ENCODE peak calls at places on chromosomes 13 and 19, in nine cellular contexts. L is psoas muscle; D is IMR-90; R is CD8-positive, alpha-beta T cell; W is thoracic aorta; E is lung; N is body of pancreas; G is tibial nerve; C is hepatocyte. Z is an unnamed sample. For H3K9me3, the result is how much of the 10 kb centered on the place peaks cover.

GRCh38 chr13:95485518-95486144 is 66.9 kb upstream of the CLDN10 start:
- DNase-seq in L (no peak), D (no peak), R (no peak), W (no peak), E (no peak), N (no peak), G (no peak), C (no peak), Z (no peak)

GRCh38 chr13:104011505-104012270 is 945.5 kb upstream of the SLC10A2 start:
- DNase-seq in L (peak), D (no peak), R (no peak), W (no peak), E (no peak), N (peak), G (no peak), C (no peak), Z (no peak)

GRCh38 chr19:47021536-47022139 is 2.0 kb downstream of the NPAS1 start:
- DNase-seq in L (no peak), D (no peak), R (no peak), W (no peak), E (no peak), N (no peak), G (no peak), C (peak), Z (no peak)

GRCh38 chr13:101751488-101751887 is 299.0 kb downstream of the ITGBL1 start:
- DNase-seq in L (no peak), D (peak), R (no peak), W (no peak), E (no peak), N (no peak), G (no peak), C (peak), Z (peak)

GRCh38 chr19:2537544-2537943 is 61.6 kb downstream of the GADD45B start:
- DNase-seq in L (peak), D (no peak), R (no peak), W (no peak), E (no peak), N (no peak), G (no peak), C (no peak), Z (no peak)

GRCh38 chr19:12774588-12775555 is at the start of gene HOOK2:
- DNase-seq in L (no peak), D (no peak), R (no peak), W (no peak), E (peak), N (peak), G (peak), C (peak), Z (no peak)

GRCh38 chr13:71290963-71291937 is 575.8 kb downstream of the DACH1 start:
- DNase-seq in L (no peak), D (peak), R (peak), W (no peak), E (no peak), N (peak), G (peak), C (no peak), Z (peak)

GRCh38 chr19:30692517-30692870 is 320.3 kb downstream of the ZNF536 start:
- DNase-seq in L (no peak), D (no peak), R (no peak), W (no peak), E (no peak), N (no peak), G (no peak), C (no peak), Z (peak)

GRCh38 chr13:113832204-113832603 is 31.7 kb downstream of the GAS6 start:
- DNase-seq in L (peak), D (no peak), R (no peak), W (no peak), E (no peak), N (no peak), G (no peak), C (no peak), Z (no peak)

GRCh38 chr13:41136396-41137031 is 3.9 kb upstream of the KBTBD6 start:
- DNase-seq in L (no peak), D (no peak), R (no peak), W (no peak), E (no peak), N (no peak), G (no peak), C (no peak), Z (no peak)

GRCh38 chr19:40465025-40465780 is at the start of gene BLVRB:
- DNase-seq in L (no peak), D (peak), R (peak), W (no peak), E (no peak), N (no peak), G (peak), C (no peak), Z (peak)

GRCh38 chr19:56333506-56333905 is 18.9 kb upstream of the ZSCAN5A start:
- DNase-seq in L (no peak), D (peak), R (no peak), W (no peak), E (no peak), N (peak), G (peak), C (peak), Z (peak)

GRCh38 chr13:113651511-113652403 is 6.2 kb downstream of the ATP4B start:
- DNase-seq in L (peak), D (no peak), R (no peak), W (no peak), E (no peak), N (peak), G (no peak), C (no peak), Z (no peak)

GRCh38 chr13:40445557-40445990 is 220.9 kb downstream of the FOXO1 start:
- DNase-seq in L (peak), D (no peak), R (no peak), W (no peak), E (no peak), N (peak), G (peak), C (no peak), Z (no peak)

GRCh38 chr13:31351376-31351775 is 151.6 kb downstream of the B3GLCT start:
- DNase-seq in L (no peak), D (no peak), R (no peak), W (no peak), E (no peak), N (no peak), G (no peak), C (no peak), Z (no peak)

GRCh38 chr19:29269641-29270040 is 56.7 kb upstream of the UQCRFS1 start:
- DNase-seq in L (no peak), D (no peak), R (no peak), W (no peak), E (no peak), N (no peak), G (no peak), C (no peak), Z (no peak)

GRCh38 chr19:29524201-29524911 is 1.4 kb upstream of the VSTM2B start:
- DNase-seq in L (peak), D (no peak), R (no peak), W (no peak), E (no peak), N (no peak), G (no peak), C (no peak), Z (no peak)

DNA sequence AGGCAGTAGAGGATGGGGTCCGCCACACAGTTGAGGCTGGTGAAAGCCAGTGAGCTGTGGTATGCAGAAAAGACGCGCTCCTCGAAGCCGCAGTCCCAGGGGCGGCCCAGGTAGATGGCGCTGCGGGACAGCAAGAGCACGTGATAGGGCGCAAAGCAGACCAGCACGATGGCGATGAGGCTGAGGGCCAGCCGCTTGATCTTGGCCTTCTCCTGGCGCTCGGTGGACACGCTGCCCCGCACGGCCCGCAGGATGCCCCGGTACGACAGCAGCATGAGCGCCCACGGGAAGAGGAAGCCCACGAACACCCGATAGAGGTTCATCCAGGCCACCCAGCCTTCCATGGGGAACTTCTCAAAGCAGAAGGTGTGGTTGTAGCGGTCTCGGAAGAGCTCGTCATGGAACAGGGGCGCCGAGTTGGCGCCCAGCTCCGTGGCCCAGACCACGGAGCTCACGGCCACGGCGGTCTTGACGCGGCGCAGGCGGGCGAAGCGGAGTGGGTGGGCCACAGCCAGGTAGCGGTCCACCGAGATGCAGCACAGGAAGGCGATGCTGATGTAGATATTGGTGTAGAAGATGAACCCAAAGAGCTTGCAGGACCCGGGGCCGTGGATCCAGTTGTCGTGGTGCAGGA is 6.5 kb upstream of the OPA3 start:
- DNase-seq in L (peak), D (peak), R (no peak), W (no peak), E (peak), N (peak), G (no peak), C (peak), Z (peak)
- TF ChIP-seq CTCF in L (no peak), D (peak), R (peak), W (no peak), E (no peak), N (peak), G (no peak), C (peak), Z (peak)

DNA sequence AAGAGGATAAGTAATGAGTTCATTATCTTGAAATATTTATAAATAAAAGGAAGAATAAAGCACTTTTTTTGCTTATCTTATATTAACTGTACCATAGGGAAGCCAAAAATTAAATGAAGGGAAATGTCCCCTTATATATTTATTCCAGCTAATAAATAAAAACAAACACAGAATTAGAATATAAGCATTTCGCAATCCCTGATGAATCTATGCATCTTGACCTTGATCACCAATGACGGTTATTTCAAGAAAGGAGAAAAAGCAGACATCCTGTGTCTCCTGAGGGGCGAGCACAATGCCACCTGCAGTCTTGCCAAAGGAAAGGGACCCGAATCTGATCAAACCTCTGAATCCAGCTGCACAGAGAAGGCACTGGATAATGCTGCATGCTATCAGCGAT is 29.3 kb upstream of the IRS2 start:
- DNase-seq in L (no peak), D (no peak), R (no peak), W (no peak), E (no peak), N (no peak), G (no peak), C (no peak), Z (no peak)
- H3K9me3 ChIP-seq in L (under half), D (under half), R (under half), W (under half), E (under half), N (under half), G (under half), C (under half), Z (under half)

GRCh38 chr19:5983367-5983955 is 5.5 kb upstream of the RANBP3 start:
- DNase-seq in L (no peak), D (no peak), R (no peak), W (no peak), E (no peak), N (no peak), G (no peak), C (no peak), Z (no peak)
- TF ChIP-seq CTCF in L (no peak), D (no peak), R (no peak), W (no peak), E (no peak), N (no peak), G (no peak), C (no peak), Z (no peak)

GRCh38 chr19:15649526-15649925 is 8.8 kb downstream of the CYP4F3 start:
- DNase-seq in L (no peak), D (no peak), R (no peak), W (no peak), E (no peak), N (no peak), G (no peak), C (no peak), Z (no peak)
- H3K9me3 ChIP-seq in L (under half), D (under half), R (under half), W (under half), E (under half), N (under half), G (under half), C (under half), Z (under half)

Z was measured in A673.